ENCODE peak calls at places on chromosomes 11 and 22, in four cellular contexts. A, R, Y and V are unnamed samples.

GRCh38 chr11:93784935-93785360 is 866 bp downstream of the MED17 start:
- DNase-seq in A (no peak), R (no peak), Y (no peak), V (no peak)

GRCh38 chr22:46646531-46647211 is 26.5 kb downstream of the GRAMD4 start:
- DNase-seq in A (no peak), R (no peak), Y (peak; percentile 73), V (peak; percentile 76)

GRCh38 chr11:83025267-83025704 is 46.4 kb downstream of the RAB30 start:
- DNase-seq in A (no peak), R (no peak), Y (no peak), V (no peak)

GRCh38 chr11:122313581-122313980 is 197.6 kb upstream of the BLID start:
- DNase-seq in A (no peak), R (no peak), Y (no peak), V (no peak)

GRCh38 chr11:63015521-63016215 is at the start of gene SLC22A8:
- DNase-seq in A (no peak), R (no peak), Y (no peak), V (no peak)

GRCh38 chr11:118277312-118277711 is 13.2 kb upstream of the MPZL2 start:
- DNase-seq in A (peak; percentile 90), R (no peak), Y (no peak), V (no peak)

GRCh38 chr11:75150879-75151278 is at the start of gene SLCO2B1:
- DNase-seq in A (no peak), R (peak; percentile 48), Y (peak; percentile 72), V (peak; percentile 75)

GRCh38 chr22:40006641-40007040 is 11.9 kb downstream of the FAM83F start:
- DNase-seq in A (no peak), R (no peak), Y (no peak), V (peak; percentile 31)

GRCh38 chr22:27993201-27993635 is 74.2 kb upstream of the PITPNB start:
- DNase-seq in A (no peak), R (peak; percentile 2), Y (peak; percentile 5), V (no peak)

GRCh38 chr11:97856666-97857065 is 1164.1 kb upstream of the CNTN5 start:
- DNase-seq in A (no peak), R (no peak), Y (no peak), V (no peak)

GRCh38 chr11:62461740-62462522 is 43.1 kb downstream of the SCGB1A1 start:
- DNase-seq in A (no peak), R (no peak), Y (peak; percentile 45), V (no peak)

GRCh38 chr11:84833488-84834086 is 793.6 kb downstream of the DLG2 start:
- DNase-seq in A (no peak), R (no peak), Y (no peak), V (no peak)

GRCh38 chr11:131246589-131247164 is 123.7 kb upstream of the NTM start:
- DNase-seq in A (no peak), R (peak; percentile 71), Y (peak; percentile 50), V (no peak)

GRCh38 chr11:9015677-9016076 is 11.9 kb upstream of the NRIP3 start:
- DNase-seq in A (peak; percentile 60), R (peak; percentile 80), Y (peak; percentile 66), V (peak; percentile 75)

GRCh38 chr11:19244621-19245020 is 3.9 kb upstream of the E2F8 start:
- DNase-seq in A (peak; percentile 90), R (no peak), Y (no peak), V (no peak)

GRCh38 chr11:77633856-77634425 is 3.7 kb downstream of the CLNS1A start:
- DNase-seq in A (no peak), R (peak; percentile 13), Y (no peak), V (no peak)

GRCh38 chr11:27837895-27838563 is 137.8 kb upstream of the BDNF start:
- DNase-seq in A (no peak), R (no peak), Y (no peak), V (no peak)

GRCh38 chr22:37254206-37254866 is 10.3 kb upstream of the RAC2 start:
- DNase-seq in A (peak; percentile 76), R (no peak), Y (no peak), V (no peak)

GRCh38 chr11:72429626-72430025 is 4.7 kb downstream of the CLPB start:
- DNase-seq in A (no peak), R (no peak), Y (no peak), V (no peak)

GRCh38 chr22:46491936-46492335 is 45.5 kb downstream of the CELSR1 start:
- DNase-seq in A (no peak), R (no peak), Y (no peak), V (no peak)

GRCh38 chr22:45240137-45240809 is 421 bp downstream of the KIAA0930 start:
- DNase-seq in A (peak; percentile 27), R (no peak), Y (peak; percentile 35), V (peak; percentile 76)

GRCh38 chr11:19344661-19345518 is 104.1 kb upstream of the E2F8 start:
- DNase-seq in A (peak; percentile 75), R (peak; percentile 47), Y (peak; percentile 29), V (peak; percentile 49)

GRCh38 chr11:23679041-23679440 is 817.8 kb upstream of the LUZP2 start:
- DNase-seq in A (no peak), R (no peak), Y (no peak), V (no peak)

GRCh38 chr11:111400595-111400994 is 21.5 kb upstream of the POU2AF1 start:
- DNase-seq in A (no peak), R (no peak), Y (no peak), V (no peak)

GRCh38 chr11:95596011-95596489 is 193.5 kb downstream of the FAM76B start:
- DNase-seq in A (peak; percentile 62), R (no peak), Y (no peak), V (no peak)

GRCh38 chr11:106594751-106595351 is 423.4 kb downstream of the GUCY1A2 start:
- DNase-seq in A (no peak), R (no peak), Y (no peak), V (no peak)

GRCh38 chr22:30245181-30245984 is 1.2 kb downstream of the LIF start:
- DNase-seq in A (peak; percentile 50), R (no peak), Y (peak; percentile 56), V (peak; percentile 61)
- H3K4me1 ChIP-seq in A (peaks cover 53% of the 10 kb centered on the region), R (peaks cover 22% of the 10 kb centered on the region), Y (peaks cover 38% of the 10 kb centered on the region), V (peaks cover 34% of the 10 kb centered on the region)

GRCh38 chr11:65726660-65727059 is 6.1 kb upstream of the RNASEH2C start:
- DNase-seq in A (no peak), R (no peak), Y (no peak), V (no peak)
- TF ChIP-seq CTCF in A (no peak), R (no peak), Y (no peak), V (no peak)

GRCh38 chr11:58625086-58625485 is 2.6 kb downstream of the CNTF start:
- DNase-seq in A (no peak), R (no peak), Y (no peak), V (no peak)
- H3K36me3 ChIP-seq in A (peaks cover 25% of the 10 kb centered on the region), R (peaks cover 8% of the 10 kb centered on the region), Y (peaks cover 34% of the 10 kb centered on the region), V (no peaks in the 10 kb centered on the region)

DNA sequence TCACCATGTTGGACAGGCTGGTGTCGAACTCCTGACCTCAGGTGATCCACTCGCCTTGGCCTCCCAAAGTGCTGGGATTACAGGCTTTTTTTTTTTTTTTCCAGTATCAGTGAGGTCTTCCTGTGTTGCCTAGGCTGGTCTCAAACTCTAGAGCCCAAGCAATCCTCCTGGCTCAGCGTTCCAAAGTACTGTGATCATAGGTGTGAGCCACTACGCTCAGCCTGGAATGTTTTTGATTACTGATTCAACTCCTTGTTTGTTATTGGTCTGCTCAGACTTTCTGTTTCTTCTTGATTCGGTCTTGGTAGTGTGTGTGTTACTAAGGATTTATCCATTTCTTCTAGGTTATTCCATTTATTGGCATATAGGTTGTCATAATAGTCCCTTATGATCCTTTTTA is 31.3 kb downstream of the NAGA start:
- DNase-seq in A (peak; percentile 27), R (no peak), Y (no peak), V (no peak)
- H3K4me1 ChIP-seq in A (no peaks in the 10 kb centered on the region), R (no peaks in the 10 kb centered on the region), Y (no peaks in the 10 kb centered on the region), V (no peaks in the 10 kb centered on the region)

GRCh38 chr11:64542172-64543125 is 48.6 kb upstream of the SLC22A12 start:
- DNase-seq in A (peak; percentile 80), R (no peak), Y (no peak), V (no peak)

GRCh38 chr11:64545605-64546004 is 45.4 kb upstream of the SLC22A12 start:
- DNase-seq in A (peak; percentile 75), R (no peak), Y (no peak), V (no peak)

GRCh38 chr11:64546176-64546575 is 44.8 kb upstream of the SLC22A12 start:
- DNase-seq in A (no peak), R (no peak), Y (no peak), V (no peak)

GRCh38 chr11:64544616-64545296 is 46.3 kb upstream of the SLC22A12 start:
- DNase-seq in A (no peak), R (no peak), Y (peak; percentile 34), V (no peak)

DNA sequence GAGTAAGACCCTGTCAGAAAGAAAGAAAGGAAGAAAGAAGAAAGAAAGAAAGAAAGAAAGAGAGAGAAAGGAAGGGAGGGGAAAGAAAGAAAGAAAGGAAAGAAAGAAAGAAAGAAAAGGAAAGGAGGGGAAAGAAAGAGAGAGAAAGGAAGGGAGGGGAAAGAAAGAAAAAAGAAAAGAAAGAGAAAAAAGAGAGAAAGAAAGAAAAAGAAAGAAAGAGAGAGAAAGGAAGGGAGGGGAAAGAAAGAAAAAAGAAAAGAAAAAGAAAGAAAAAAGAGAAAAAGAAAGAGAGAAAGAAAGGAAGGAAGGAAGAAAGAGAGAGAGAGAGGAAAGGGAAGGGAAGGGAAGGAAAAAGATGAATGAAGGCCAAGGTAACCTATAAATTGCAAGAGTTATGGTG is 47.2 kb upstream of the SLC22A12 start:
- DNase-seq in A (no peak), R (no peak), Y (no peak), V (no peak)
- TF ChIP-seq CTCF in A (no peak), R (no peak), Y (no peak), V (no peak)